ENCODE peak calls at places on chromosomes 11 and 22, in five cellular contexts. Z is spleen, H is prostate gland, P is bronchial epithelial cell, E is upper lobe of right lung. T is an unnamed sample.

GRCh38 chr22:33747576-33748180 is 172.6 kb downstream of the LARGE1 start:
- DNase-seq in Z (no peak), H (no peak), P (no peak), E (no peak), T (no peak)

GRCh38 chr11:69545976-69546617 is 64.6 kb downstream of the LINC01488 start:
- DNase-seq in Z (peak; percentile 32), H (no peak), P (no peak), E (peak; percentile 41), T (no peak)

GRCh38 chr11:6079463-6079862 is 28.0 kb upstream of the OR56B4 start:
- DNase-seq in Z (no peak), H (no peak), P (no peak), E (no peak), T (no peak)

GRCh38 chr11:86515297-86516094 is 140.8 kb downstream of the CCDC81 start:
- DNase-seq in Z (no peak), H (no peak), P (peak; percentile 86), E (no peak), T (peak; percentile 83)

GRCh38 chr11:64591257-64592233 is 525 bp downstream of the SLC22A12 start:
- DNase-seq in Z (peak; percentile 66), H (no peak), P (no peak), E (peak; percentile 64), T (no peak)

GRCh38 chr22:33869946-33870345 is 50.3 kb downstream of the LARGE1 start:
- DNase-seq in Z (no peak), H (no peak), P (no peak), E (no peak), T (no peak)

GRCh38 chr11:116379185-116379828 is 393.5 kb downstream of the BUD13 start:
- DNase-seq in Z (no peak), H (no peak), P (peak; percentile 4), E (no peak), T (peak; percentile 1)

GRCh38 chr11:14906614-14907392 is 14.8 kb upstream of the CYP2R1 start:
- DNase-seq in Z (peak; percentile 72), H (no peak), P (no peak), E (no peak), T (no peak)

GRCh38 chr11:111960916-111961315 is 23.8 kb downstream of the DIXDC1 start:
- DNase-seq in Z (no peak), H (no peak), P (peak; percentile 99), E (no peak), T (peak; percentile 99)

GRCh38 chr11:12803086-12803826 is 129.0 kb downstream of the TEAD1 start:
- DNase-seq in Z (no peak), H (no peak), P (peak; percentile 75), E (no peak), T (peak; percentile 55)

GRCh38 chr22:21034989-21035388 is 2.6 kb upstream of the SLC7A4 start:
- DNase-seq in Z (no peak), H (no peak), P (no peak), E (no peak), T (no peak)

GRCh38 chr11:132898021-132898420 is 634.3 kb downstream of the OPCML start:
- DNase-seq in Z (no peak), H (no peak), P (peak; percentile 20), E (no peak), T (no peak)

GRCh38 chr11:8722156-8722555 is 39.6 kb downstream of the RPL27A start:
- DNase-seq in Z (no peak), H (no peak), P (no peak), E (no peak), T (peak; percentile 37)

GRCh38 chr11:55707029-55707428 is 45.0 kb downstream of the OR4C6 start:
- DNase-seq in Z (no peak), H (no peak), P (peak; percentile 52), E (no peak), T (peak; percentile 62)

GRCh38 chr22:40043086-40043485 is 48.3 kb downstream of the FAM83F start:
- DNase-seq in Z (no peak), H (peak; percentile 88), P (no peak), E (no peak), T (peak; percentile 50)

GRCh38 chr11:326842-327580 is 6.4 kb upstream of the IFITM3 start:
- DNase-seq in Z (peak; percentile 95), H (peak; percentile 34), P (no peak), E (peak; percentile 83), T (no peak)

GRCh38 chr22:20822240-20822639 is 36.4 kb downstream of the PI4KA start:
- DNase-seq in Z (no peak), H (no peak), P (no peak), E (no peak), T (no peak)

GRCh38 chr11:67415501-67416304 is at the start of gene CARNS1:
- DNase-seq in Z (peak; percentile 85), H (no peak), P (no peak), E (no peak), T (no peak)

GRCh38 chr11:18270102-18270501 is 4.0 kb downstream of the SAA1 start:
- DNase-seq in Z (no peak), H (no peak), P (no peak), E (no peak), T (no peak)

GRCh38 chr11:23391031-23391430 is 530.8 kb upstream of the CCDC179 start:
- DNase-seq in Z (no peak), H (no peak), P (no peak), E (no peak), T (no peak)

GRCh38 chr22:40679964-40680818 is 907 bp downstream of the MCHR1 start:
- DNase-seq in Z (no peak), H (no peak), P (no peak), E (no peak), T (peak; percentile 15)

GRCh38 chr11:18526130-18526520 is 617 bp downstream of the TSG101 start:
- DNase-seq in Z (no peak), H (no peak), P (no peak), E (no peak), T (no peak)

GRCh38 chr11:15893080-15893492 is 463.3 kb downstream of the SOX6 start:
- DNase-seq in Z (no peak), H (peak; percentile 33), P (peak; percentile 21), E (no peak), T (no peak)

GRCh38 chr11:459511-460220 is 9.6 kb downstream of the PTDSS2 start:
- DNase-seq in Z (no peak), H (no peak), P (no peak), E (no peak), T (no peak)

GRCh38 chr22:34608716-34609115 is 457.2 kb upstream of the ISX start:
- DNase-seq in Z (no peak), H (no peak), P (peak; percentile 9), E (no peak), T (peak; percentile 2)

GRCh38 chr11:60251485-60252207 is 8.7 kb upstream of the MS4A4E start:
- DNase-seq in Z (no peak), H (no peak), P (peak; percentile 31), E (no peak), T (peak; percentile 44)
- TF ChIP-seq CTCF in Z (no peak), H (no peak), P (peak; percentile 50), E (peak; percentile 48), T (peak; percentile 56)

DNA sequence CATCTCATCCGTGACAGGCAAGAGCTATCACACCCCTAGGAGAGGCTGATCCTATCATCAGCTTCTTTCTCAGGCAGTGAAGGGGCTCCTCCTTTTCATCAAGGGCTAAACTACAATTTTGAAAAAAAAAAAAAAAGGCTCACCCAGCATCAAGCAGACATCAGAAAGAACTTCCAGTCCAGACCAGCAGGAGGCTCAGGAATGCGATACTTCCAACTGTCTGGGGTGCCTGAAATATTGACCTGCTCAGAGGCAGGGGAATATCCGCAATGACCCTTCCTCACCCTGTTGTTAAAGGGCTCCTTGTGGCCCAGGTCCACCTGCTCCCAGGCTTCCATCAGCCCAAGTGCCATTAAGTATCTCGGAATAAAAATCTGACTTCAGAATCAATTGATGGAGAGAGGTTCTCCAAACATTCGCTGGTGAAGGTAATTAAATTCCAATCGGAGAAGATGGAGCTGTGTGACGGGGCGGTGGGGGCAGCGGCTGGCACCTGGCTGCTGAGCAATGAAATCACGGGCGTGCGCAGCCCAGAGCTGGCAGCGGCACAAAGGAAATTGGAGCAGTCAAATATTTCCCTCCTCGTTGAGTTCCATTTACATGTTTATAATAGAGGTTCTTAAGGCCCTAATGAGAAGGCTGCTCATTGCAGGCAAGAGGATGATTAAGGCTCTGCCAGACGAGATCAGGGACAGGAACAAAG is 68.9 kb upstream of the THY1 start:
- DNase-seq in Z (peak; percentile 31), H (no peak), P (no peak), E (no peak), T (peak; percentile 28)
- TF ChIP-seq CTCF in Z (no peak), H (no peak), P (peak; percentile 49), E (no peak), T (peak; percentile 54)

GRCh38 chr22:22978637-22979036 is 91.0 kb downstream of the IGLL5 start:
- DNase-seq in Z (no peak), H (no peak), P (no peak), E (no peak), T (no peak)

GRCh38 chr22:22974156-22974555 is 86.5 kb downstream of the IGLL5 start:
- DNase-seq in Z (no peak), H (no peak), P (no peak), E (no peak), T (no peak)

GRCh38 chr22:22974795-22975580 is 87.4 kb downstream of the IGLL5 start:
- DNase-seq in Z (no peak), H (no peak), P (no peak), E (no peak), T (no peak)

GRCh38 chr22:22977479-22978200 is 90.0 kb downstream of the IGLL5 start:
- DNase-seq in Z (no peak), H (no peak), P (no peak), E (no peak), T (no peak)

DNA sequence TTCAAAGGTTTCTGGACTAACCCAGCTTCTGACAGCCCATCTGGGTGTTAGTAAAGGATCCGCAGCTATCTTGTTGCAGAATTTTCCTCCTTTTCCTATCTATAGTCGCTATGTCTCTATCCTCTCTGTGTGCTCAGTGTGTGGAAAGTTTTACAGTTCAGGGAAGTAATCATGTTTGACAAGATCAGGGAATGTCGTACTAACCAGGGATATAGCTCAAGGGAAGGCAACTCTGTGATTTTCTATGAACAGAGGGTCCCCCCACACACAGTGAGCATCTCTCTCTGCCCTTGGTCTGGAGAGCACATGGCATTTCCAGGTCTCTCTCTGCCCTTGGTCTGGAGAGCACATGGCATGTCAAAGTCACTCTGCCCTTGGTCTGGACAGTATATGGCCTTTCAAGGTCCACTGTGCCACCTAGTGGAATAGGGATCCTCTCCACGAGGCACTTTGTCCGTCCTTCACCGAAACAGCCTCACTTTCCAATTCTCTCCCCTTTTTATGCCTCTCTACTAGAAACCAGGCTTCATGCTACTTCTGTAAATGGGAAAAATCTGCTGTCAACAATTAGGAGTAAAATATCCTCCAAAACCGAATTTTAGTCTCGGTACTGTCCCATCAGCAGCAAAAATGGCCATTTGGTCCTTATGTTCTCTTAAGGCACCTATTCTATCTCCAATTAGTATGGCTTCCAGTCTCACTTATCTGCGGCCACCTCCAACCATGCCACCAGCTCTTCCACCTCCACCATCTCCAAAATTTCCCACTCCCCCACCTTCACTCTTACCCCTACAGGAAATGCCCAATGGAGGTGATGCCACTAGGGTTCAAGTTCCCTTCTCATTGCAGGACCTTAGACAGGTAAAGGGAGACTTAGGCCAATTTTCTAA is 88.7 kb downstream of the IGLL5 start:
- DNase-seq in Z (no peak), H (no peak), P (no peak), E (no peak), T (no peak)
- TF ChIP-seq CTCF in Z (no peak), H (no peak), P (no peak), E (no peak), T (no peak)

GRCh38 chr22:37169947-37170688 is 17.9 kb downstream of the C1QTNF6 start:
- DNase-seq in Z (peak; percentile 66), H (no peak), P (no peak), E (peak; percentile 59), T (no peak)
- TF ChIP-seq CTCF in Z (no peak), H (no peak), P (no peak), E (no peak), T (no peak)

GRCh38 chr11:75350743-75351540 is 519 bp downstream of the ARRB1 start:
- DNase-seq in Z (peak; percentile 87), H (peak; percentile 44), P (peak; percentile 23), E (peak; percentile 84), T (peak; percentile 43)
- TF ChIP-seq CTCF in Z (no peak), H (no peak), P (no peak), E (peak; percentile 23), T (no peak)

GRCh38 chr11:122023614-122024250 is 92.3 kb downstream of the BLID start:
- DNase-seq in Z (no peak), H (no peak), P (no peak), E (no peak), T (no peak)
- TF ChIP-seq CTCF in Z (no peak), H (no peak), P (no peak), E (no peak), T (no peak)